ENCODE peak calls at places on chromosomes 13 and 19, in five cellular contexts. One of them, this sample, is unnamed.

GRCh38 chr19:55146648-55147218 is 2.3 kb downstream of the TNNT1 start:
- DNase-seq in cardiac fibroblast: no peak
- DNase-seq in breast epithelium: no peak
- DNase-seq in PC-9: peak; percentile 76
- DNase-seq in tibial nerve: no peak
- DNase-seq in this sample: no peak

GRCh38 chr13:41061914-41062837 is 867 bp downstream of the WBP4 start:
- DNase-seq in tibial nerve: peak; percentile 19
- DNase-seq in breast epithelium: no peak
- DNase-seq in cardiac fibroblast: peak; percentile 85
- DNase-seq in PC-9: peak; percentile 65
- DNase-seq in this sample: no peak

GRCh38 chr13:28129911-28130693 is 8.2 kb upstream of the PAN3 start:
- DNase-seq in breast epithelium: no peak
- DNase-seq in PC-9: no peak
- DNase-seq in tibial nerve: no peak
- DNase-seq in cardiac fibroblast: peak; percentile 12
- DNase-seq in this sample: no peak

GRCh38 chr19:12350890-12351197 is 14.6 kb downstream of the ZNF442 start:
- DNase-seq in cardiac fibroblast: no peak
- DNase-seq in PC-9: no peak
- DNase-seq in tibial nerve: no peak
- DNase-seq in breast epithelium: no peak
- DNase-seq in this sample: no peak

GRCh38 chr13:99698816-99699099 is 197.5 kb downstream of the TM9SF2 start:
- DNase-seq in tibial nerve: no peak
- DNase-seq in cardiac fibroblast: no peak
- DNase-seq in PC-9: no peak
- DNase-seq in breast epithelium: no peak
- DNase-seq in this sample: no peak

GRCh38 chr13:61463027-61463426 is 47.4 kb upstream of the PCDH20 start:
- DNase-seq in breast epithelium: no peak
- DNase-seq in cardiac fibroblast: no peak
- DNase-seq in tibial nerve: no peak
- DNase-seq in PC-9: no peak
- DNase-seq in this sample: no peak

GRCh38 chr19:8569066-8569761 is 8.0 kb downstream of the MYO1F start:
- DNase-seq in tibial nerve: peak; percentile 50
- DNase-seq in cardiac fibroblast: peak; percentile 89
- DNase-seq in PC-9: peak; percentile 95
- DNase-seq in breast epithelium: no peak
- DNase-seq in this sample: no peak

GRCh38 chr13:106033634-106034033 is 501.8 kb downstream of the EFNB2 start:
- DNase-seq in PC-9: peak; percentile 47
- DNase-seq in cardiac fibroblast: peak; percentile 81
- DNase-seq in tibial nerve: no peak
- DNase-seq in breast epithelium: no peak
- DNase-seq in this sample: no peak

GRCh38 chr19:4583961-4584669 is 24.6 kb upstream of the SEMA6B start:
- DNase-seq in PC-9: no peak
- DNase-seq in cardiac fibroblast: peak; percentile 66
- DNase-seq in tibial nerve: no peak
- DNase-seq in breast epithelium: no peak
- DNase-seq in this sample: peak; percentile 26

GRCh38 chr13:40653558-40654318 is 12.7 kb downstream of the FOXO1 start:
- DNase-seq in PC-9: no peak
- DNase-seq in cardiac fibroblast: peak; percentile 47
- DNase-seq in tibial nerve: no peak
- DNase-seq in breast epithelium: no peak
- DNase-seq in this sample: no peak

GRCh38 chr13:43085545-43085944 is 62.2 kb downstream of the DNAJC15 start:
- DNase-seq in breast epithelium: no peak
- DNase-seq in PC-9: no peak
- DNase-seq in cardiac fibroblast: peak; percentile 62
- DNase-seq in tibial nerve: no peak
- DNase-seq in this sample: no peak

GRCh38 chr13:47036291-47037008 is 139.6 kb upstream of the HTR2A start:
- DNase-seq in tibial nerve: no peak
- DNase-seq in breast epithelium: no peak
- DNase-seq in cardiac fibroblast: no peak
- DNase-seq in PC-9: no peak
- DNase-seq in this sample: peak; percentile 30

GRCh38 chr13:53622431-53622830 is 593.8 kb downstream of the OLFM4 start:
- DNase-seq in cardiac fibroblast: no peak
- DNase-seq in breast epithelium: no peak
- DNase-seq in PC-9: no peak
- DNase-seq in tibial nerve: no peak
- DNase-seq in this sample: no peak

GRCh38 chr19:54190942-54191670 is at the start of gene TSEN34:
- DNase-seq in cardiac fibroblast: peak; percentile 89
- DNase-seq in PC-9: no peak
- DNase-seq in tibial nerve: peak; percentile 71
- DNase-seq in breast epithelium: no peak
- DNase-seq in this sample: peak; percentile 87

GRCh38 chr19:30229524-30230174 is 142.5 kb upstream of the ZNF536 start:
- DNase-seq in PC-9: no peak
- DNase-seq in breast epithelium: no peak
- DNase-seq in cardiac fibroblast: no peak
- DNase-seq in tibial nerve: no peak
- DNase-seq in this sample: no peak

DNA sequence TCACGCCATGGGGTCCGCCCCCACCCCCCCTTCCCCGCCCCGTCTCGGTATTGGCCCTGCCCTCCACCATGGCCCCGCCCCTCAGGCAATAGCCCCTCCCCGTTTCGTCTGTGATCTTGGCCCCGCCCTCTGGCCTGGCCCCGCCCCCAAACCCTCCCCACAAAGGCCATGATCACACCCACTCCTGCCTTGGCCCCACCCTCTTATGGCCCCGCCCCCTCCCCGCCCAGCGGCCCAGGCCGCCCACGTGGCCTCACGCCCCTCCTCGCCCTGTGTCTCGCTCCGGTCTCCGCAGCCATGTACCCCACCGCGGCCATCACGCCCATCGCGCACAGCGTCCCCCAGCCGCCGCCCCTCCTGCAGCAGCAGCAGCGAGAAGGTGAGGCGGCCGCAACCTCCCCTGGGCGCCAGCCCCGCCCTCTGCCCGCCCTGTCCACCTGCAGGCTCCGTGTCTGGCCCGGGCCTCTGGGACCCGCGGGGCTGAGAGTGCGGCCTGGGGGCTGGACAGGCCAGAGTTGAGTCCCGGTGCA is 61.3 kb downstream of the CELF5 start:
- DNase-seq in cardiac fibroblast: peak; percentile 28
- DNase-seq in tibial nerve: no peak
- DNase-seq in breast epithelium: no peak
- DNase-seq in PC-9: no peak
- DNase-seq in this sample: no peak
- H3K4me3 ChIP-seq in cardiac fibroblast: no peak overlapping the region
- H3K4me3 ChIP-seq in tibial nerve: no peak overlapping the region
- H3K4me3 ChIP-seq in breast epithelium: no peak overlapping the region
- H3K4me3 ChIP-seq in PC-9: no peak overlapping the region
- H3K4me3 ChIP-seq in this sample: no peak overlapping the region

DNA sequence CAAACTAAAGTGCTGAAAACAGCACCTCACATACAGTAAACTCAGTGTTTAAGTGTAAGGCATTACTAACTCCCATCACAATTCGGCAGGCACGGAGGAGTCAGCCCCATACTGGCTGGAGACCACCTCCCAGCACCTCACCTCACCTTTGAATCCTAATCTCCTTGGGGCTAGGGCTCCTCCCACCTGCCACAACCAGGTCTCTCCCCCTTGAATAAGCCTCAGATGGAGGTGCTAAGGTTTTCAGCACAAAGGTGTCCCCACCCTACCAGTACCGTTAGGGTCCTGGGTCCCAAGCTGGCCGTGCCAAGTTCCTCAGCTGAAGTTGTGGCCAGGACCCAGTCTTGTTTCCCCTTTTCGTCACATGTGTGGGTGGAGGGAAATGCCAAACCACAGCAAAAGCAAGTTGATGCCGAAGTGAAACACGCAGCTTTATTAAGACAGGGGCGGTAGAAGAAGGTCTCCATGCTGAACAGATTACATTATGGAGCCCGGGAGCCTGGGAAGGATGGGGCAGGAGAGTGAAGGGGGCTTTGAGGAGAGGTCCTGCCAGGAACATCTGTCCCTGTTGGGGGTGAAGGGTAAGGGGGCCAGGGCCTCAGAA is at the start of gene IGFLR1:
- DNase-seq in tibial nerve: no peak
- DNase-seq in breast epithelium: no peak
- DNase-seq in cardiac fibroblast: no peak
- DNase-seq in PC-9: no peak
- DNase-seq in this sample: no peak
- H3K4me3 ChIP-seq in tibial nerve: no peak within 1 kb of the TSS
- H3K4me3 ChIP-seq in breast epithelium: peak within 1 kb of the TSS; percentile 53
- H3K4me3 ChIP-seq in cardiac fibroblast: no peak within 1 kb of the TSS
- H3K4me3 ChIP-seq in PC-9: no peak within 1 kb of the TSS
- H3K4me3 ChIP-seq in this sample: no peak within 1 kb of the TSS

DNA sequence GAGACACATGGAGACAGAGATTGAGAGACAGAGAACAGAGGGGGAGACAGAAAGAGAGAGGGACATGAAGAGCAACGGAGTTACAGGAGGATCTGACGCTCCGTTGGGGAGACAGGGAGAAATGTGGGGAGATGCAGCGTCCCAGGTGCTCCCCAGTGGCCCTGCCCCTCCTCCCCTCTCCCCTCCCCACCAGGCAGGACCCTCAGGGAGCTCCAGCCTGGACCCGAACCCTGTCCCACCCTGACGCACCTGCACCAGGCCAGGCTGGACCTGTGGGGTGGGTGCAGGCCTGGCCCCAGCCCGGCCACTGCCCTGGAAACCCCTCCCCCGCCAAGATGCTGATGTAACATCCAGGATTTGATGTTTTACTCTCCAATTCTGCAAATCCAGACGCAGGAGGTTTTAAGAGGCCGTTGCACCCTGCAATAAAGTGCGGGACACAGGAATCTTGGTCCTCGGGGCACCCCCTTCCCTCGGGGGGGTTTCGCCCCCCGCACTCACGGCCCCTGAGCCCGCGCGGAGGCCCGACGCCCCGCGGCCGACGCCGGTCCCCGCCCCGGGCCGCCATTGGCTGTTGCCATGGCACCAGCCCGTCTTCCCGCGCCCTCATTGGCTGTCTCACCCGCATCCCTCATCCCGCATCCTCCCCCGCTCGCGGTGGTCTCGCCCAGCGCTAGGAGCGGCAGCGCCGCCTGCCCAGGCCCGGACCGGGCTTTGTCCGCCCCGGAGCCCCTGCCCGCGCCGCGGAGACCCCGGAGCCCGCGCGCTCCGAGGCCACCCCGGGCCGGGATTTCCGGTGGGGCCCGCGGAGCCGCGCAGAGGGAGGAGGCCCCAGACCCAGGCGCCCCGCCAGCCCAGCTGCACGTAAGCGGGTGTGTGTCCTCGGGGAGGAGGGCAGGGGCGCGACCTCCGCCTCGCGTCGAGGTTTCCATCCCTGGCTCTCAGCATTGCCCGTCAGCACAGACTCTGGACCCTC is at the start of gene APC2:
- DNase-seq in tibial nerve: no peak
- DNase-seq in cardiac fibroblast: no peak
- DNase-seq in PC-9: no peak
- DNase-seq in breast epithelium: no peak
- DNase-seq in this sample: no peak
- H3K4me3 ChIP-seq in tibial nerve: no peak within 1 kb of the TSS
- H3K4me3 ChIP-seq in cardiac fibroblast: no peak within 1 kb of the TSS
- H3K4me3 ChIP-seq in PC-9: no peak within 1 kb of the TSS
- H3K4me3 ChIP-seq in breast epithelium: no peak within 1 kb of the TSS
- H3K4me3 ChIP-seq in this sample: no peak within 1 kb of the TSS

GRCh38 chr19:10289167-10289835 is 451 bp upstream of the ICAM5 start:
- DNase-seq in tibial nerve: no peak
- DNase-seq in PC-9: peak; percentile 76
- DNase-seq in breast epithelium: no peak
- DNase-seq in cardiac fibroblast: no peak
- DNase-seq in this sample: no peak
- H3K4me3 ChIP-seq in tibial nerve: no peak overlapping the region
- H3K4me3 ChIP-seq in PC-9: peak overlapping the region; percentile 78
- H3K4me3 ChIP-seq in breast epithelium: peak overlapping the region; percentile 7
- H3K4me3 ChIP-seq in cardiac fibroblast: peak overlapping the region; percentile 15
- H3K4me3 ChIP-seq in this sample: no peak overlapping the region

DNA sequence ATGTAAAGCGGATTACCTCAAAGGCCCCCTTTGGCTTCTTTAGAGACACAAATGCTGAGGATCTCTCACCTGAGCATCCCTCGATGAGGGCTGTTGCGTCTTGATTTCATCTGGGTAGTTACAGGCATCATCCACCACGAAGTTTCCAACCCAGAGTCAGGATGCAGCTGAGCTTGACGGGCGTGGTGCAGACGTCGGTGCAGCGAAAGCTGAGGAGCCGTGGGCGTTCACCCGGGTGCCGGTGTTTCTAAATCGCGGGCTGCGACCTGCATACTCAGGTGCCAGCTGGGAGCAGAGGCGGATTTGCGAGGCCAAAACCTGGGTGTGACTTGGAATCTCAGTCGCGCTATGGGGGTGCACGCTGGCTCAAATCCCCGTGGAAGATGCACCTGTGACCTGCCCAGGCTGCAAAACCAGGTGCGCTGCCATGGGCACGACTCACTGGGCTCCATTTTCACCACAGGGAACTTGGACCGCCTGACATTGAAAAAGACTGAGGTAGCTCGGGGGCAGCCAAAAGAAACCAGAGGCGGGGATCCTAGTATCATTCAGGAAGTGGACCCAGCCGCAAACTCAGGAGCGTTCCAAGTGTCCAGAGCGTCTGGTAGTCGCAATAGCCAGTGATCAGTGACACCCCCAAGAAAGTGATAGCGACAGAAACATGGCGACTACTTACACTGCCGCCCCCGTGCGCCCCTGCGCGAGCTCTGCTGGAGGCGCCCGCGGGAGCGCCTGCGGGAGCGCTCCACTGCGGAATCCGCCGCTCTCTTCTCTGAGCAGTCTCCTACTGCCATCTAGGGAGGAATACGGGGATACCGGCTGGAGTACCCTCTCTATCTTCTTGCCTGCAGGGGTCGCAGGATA is 36.4 kb upstream of the IGFL4 start:
- DNase-seq in PC-9: peak; percentile 74
- DNase-seq in cardiac fibroblast: peak; percentile 87
- DNase-seq in breast epithelium: no peak
- DNase-seq in tibial nerve: peak; percentile 26
- DNase-seq in this sample: peak; percentile 69
- H3K4me3 ChIP-seq in PC-9: peak overlapping the region; percentile 55
- H3K4me3 ChIP-seq in cardiac fibroblast: peak overlapping the region; percentile 16
- H3K4me3 ChIP-seq in breast epithelium: peak overlapping the region; percentile 5
- H3K4me3 ChIP-seq in tibial nerve: peak overlapping the region; percentile 32
- H3K4me3 ChIP-seq in this sample: no peak overlapping the region

GRCh38 chr19:7450243-7451223 is 38.3 kb downstream of the PEX11G start:
- DNase-seq in tibial nerve: no peak
- DNase-seq in cardiac fibroblast: peak; percentile 35
- DNase-seq in PC-9: peak; percentile 46
- DNase-seq in breast epithelium: no peak
- DNase-seq in this sample: no peak
- H3K4me3 ChIP-seq in tibial nerve: no peak overlapping the region
- H3K4me3 ChIP-seq in cardiac fibroblast: no peak overlapping the region
- H3K4me3 ChIP-seq in PC-9: no peak overlapping the region
- H3K4me3 ChIP-seq in breast epithelium: no peak overlapping the region
- H3K4me3 ChIP-seq in this sample: no peak overlapping the region

DNA sequence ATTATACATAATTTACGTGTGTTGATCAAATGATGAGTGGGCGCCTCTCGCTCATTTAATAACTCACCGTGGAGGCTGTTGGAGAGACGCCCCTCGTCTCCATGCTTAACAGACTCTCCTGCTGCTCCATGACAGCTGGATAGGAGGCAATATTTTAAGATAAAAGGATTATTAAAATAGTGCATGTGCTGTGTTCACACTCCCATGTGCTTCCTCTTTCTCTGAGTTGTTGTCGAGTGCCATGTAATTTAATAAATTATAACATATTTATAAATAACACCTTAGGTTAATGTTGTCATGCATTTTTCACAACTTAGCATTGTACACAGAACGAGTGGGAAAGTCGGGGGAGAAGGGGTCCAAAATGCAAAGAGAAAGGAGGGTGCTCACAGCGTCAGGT is 161.4 kb upstream of the TSHZ3 start:
- DNase-seq in tibial nerve: no peak
- DNase-seq in breast epithelium: no peak
- DNase-seq in PC-9: no peak
- DNase-seq in cardiac fibroblast: no peak
- DNase-seq in this sample: no peak
- H3K4me3 ChIP-seq in tibial nerve: no peak overlapping the region
- H3K4me3 ChIP-seq in breast epithelium: no peak overlapping the region
- H3K4me3 ChIP-seq in PC-9: no peak overlapping the region
- H3K4me3 ChIP-seq in cardiac fibroblast: no peak overlapping the region
- H3K4me3 ChIP-seq in this sample: no peak overlapping the region

This sample was measured in body of pancreas.